ENCODE peak calls at places on chromosomes 2 and 18, in nine cellular contexts. U is uterus, Q is lower leg skin, D is upper lobe of left lung, O is choroid plexus epithelial cell, P is astrocyte of the cerebellum, C is psoas muscle, H is fibroblast of lung, X is PC-9. A is an unnamed sample.

GRCh38 chr2:70515938-70516337 is 37.7 kb downstream of the TGFA start:
- DNase-seq in X (no peak), C (no peak), H (no peak), O (no peak), D (no peak), P (no peak), U (no peak), Q (peak), A (no peak)

GRCh38 chr2:230902180-230902899 is 22.7 kb downstream of the GPR55 start:
- DNase-seq in P (peak), O (peak), D (no peak), X (peak), Q (peak), H (peak), C (no peak), U (no peak), A (peak)

GRCh38 chr2:88099798-88100488 is 27.9 kb downstream of the FABP1 start:
- DNase-seq in P (no peak), O (peak), X (peak), D (no peak), C (peak), H (no peak), Q (no peak), U (no peak), A (no peak)

GRCh38 chr2:54348672-54349071 is 92.6 kb upstream of the TSPYL6 start:
- DNase-seq in Q (no peak), H (peak), X (no peak), D (no peak), P (peak), C (no peak), U (no peak), O (peak), A (no peak)

GRCh38 chr2:172282944-172283343 is 144.4 kb upstream of the ITGA6 start:
- DNase-seq in P (peak), H (peak), O (peak), D (no peak), Q (no peak), X (no peak), C (no peak), U (no peak), A (peak)

GRCh38 chr2:224104668-224105386 is 65.7 kb upstream of the SERPINE2 start:
- DNase-seq in U (no peak), X (no peak), C (no peak), H (peak), D (no peak), Q (no peak), P (no peak), O (no peak), A (no peak)

GRCh38 chr18:75070625-75071483 is 138.1 kb downstream of the PTGR3 start:
- DNase-seq in O (peak), D (no peak), Q (peak), P (peak), C (no peak), U (no peak), H (peak), X (peak), A (peak)

GRCh38 chr2:130261970-130262760 is 63.9 kb upstream of the TUBA3E start:
- DNase-seq in U (peak), X (peak), P (no peak), C (no peak), D (no peak), Q (no peak), O (peak), H (no peak), A (no peak)

GRCh38 chr18:57533399-57533884 is 53.1 kb downstream of the FECH start:
- DNase-seq in X (no peak), C (no peak), Q (no peak), P (no peak), U (no peak), D (no peak), O (peak), H (no peak), A (no peak)

GRCh38 chr2:219820767-219821166 is 193.3 kb downstream of the SLC4A3 start:
- DNase-seq in Q (no peak), P (no peak), H (no peak), D (no peak), X (no peak), U (no peak), C (no peak), O (no peak), A (no peak)

GRCh38 chr2:236309669-236310029 is 45.4 kb upstream of the ASB18 start:
- DNase-seq in U (no peak), Q (no peak), C (no peak), D (no peak), H (peak), P (peak), X (peak), O (peak), A (no peak)

GRCh38 chr2:40103163-40103562 is 324.1 kb upstream of the THUMPD2 start:
- DNase-seq in O (peak), U (no peak), C (no peak), X (peak), H (peak), P (no peak), Q (no peak), D (no peak), A (no peak)

GRCh38 chr2:65530547-65531320 is 98.3 kb upstream of the SPRED2 start:
- DNase-seq in Q (peak), H (peak), D (no peak), U (no peak), C (no peak), O (peak), X (no peak), P (no peak), A (no peak)

GRCh38 chr2:36455788-36456187 is 100.2 kb downstream of the CRIM1 start:
- DNase-seq in U (no peak), P (no peak), C (no peak), O (peak), X (no peak), Q (no peak), H (peak), D (no peak), A (no peak)

GRCh38 chr2:3527886-3528785 is 8.8 kb upstream of the ADI1 start:
- DNase-seq in P (no peak), O (no peak), U (no peak), Q (no peak), C (no peak), D (peak), X (no peak), H (no peak), A (no peak)

GRCh38 chr2:98463081-98463481 is 18.4 kb downstream of the INPP4A start:
- DNase-seq in P (no peak), H (no peak), U (no peak), C (no peak), Q (peak), D (no peak), X (no peak), O (no peak), A (no peak)

GRCh38 chr2:164205347-164205746 is 415.9 kb downstream of the GRB14 start:
- DNase-seq in D (no peak), U (no peak), P (peak), O (peak), H (peak), C (no peak), X (peak), Q (no peak), A (peak)

GRCh38 chr2:187206071-187206470 is 242.0 kb downstream of the CALCRL start:
- DNase-seq in P (no peak), O (no peak), X (no peak), H (no peak), C (no peak), U (no peak), Q (no peak), D (no peak), A (no peak)

GRCh38 chr2:217289909-217290283 is 430.0 kb upstream of the TNP1 start:
- DNase-seq in U (no peak), Q (no peak), D (no peak), X (peak), P (no peak), H (peak), O (no peak), C (no peak), A (no peak)

GRCh38 chr18:63882333-63883141 is 5.0 kb upstream of the SERPINB2 start:
- DNase-seq in H (peak), Q (no peak), C (no peak), X (peak), D (no peak), O (peak), U (no peak), P (peak), A (no peak)

GRCh38 chr2:163664610-163665009 is 71.2 kb downstream of the FIGN start:
- DNase-seq in O (peak), D (no peak), X (no peak), H (peak), Q (no peak), P (no peak), U (no peak), C (no peak), A (peak)

GRCh38 chr18:70423988-70424387 is 135.1 kb downstream of the SOCS6 start:
- DNase-seq in C (no peak), U (no peak), H (peak), P (peak), O (no peak), Q (no peak), X (peak), D (no peak), A (no peak)

GRCh38 chr18:42330296-42330695 is 375.3 kb downstream of the PIK3C3 start:
- DNase-seq in H (peak), D (no peak), P (no peak), O (no peak), X (no peak), C (no peak), Q (no peak), U (no peak), A (no peak)

GRCh38 chr2:174873457-174873856 is 109.2 kb upstream of the CHRNA1 start:
- DNase-seq in H (peak), O (peak), Q (no peak), U (no peak), P (peak), D (no peak), X (no peak), C (no peak), A (no peak)

GRCh38 chr18:10085405-10085804 is 171.6 kb downstream of the VAPA start:
- DNase-seq in X (no peak), H (peak), P (no peak), O (peak), U (no peak), D (no peak), C (no peak), Q (peak), A (peak)

GRCh38 chr2:44942304-44943030 is 965 bp downstream of the SIX3 start:
- DNase-seq in O (no peak), U (no peak), H (no peak), X (no peak), D (peak), C (no peak), P (no peak), Q (no peak), A (no peak)

GRCh38 chr2:46248171-46248570 is 49.0 kb upstream of the EPAS1 start:
- DNase-seq in C (no peak), X (no peak), P (no peak), U (no peak), O (peak), D (no peak), Q (no peak), H (no peak), A (no peak)

GRCh38 chr2:127199223-127199622 is 20.9 kb downstream of the CYP27C1 start:
- DNase-seq in C (no peak), P (no peak), O (no peak), X (no peak), H (no peak), D (no peak), Q (no peak), U (no peak), A (no peak)

GRCh38 chr2:127205211-127206140 is 14.6 kb downstream of the CYP27C1 start:
- DNase-seq in X (no peak), P (no peak), C (no peak), Q (no peak), U (no peak), H (no peak), D (no peak), O (no peak), A (no peak)

GRCh38 chr2:127197475-127198385 is 22.4 kb downstream of the CYP27C1 start:
- DNase-seq in U (no peak), O (peak), Q (no peak), X (peak), C (peak), H (peak), D (peak), P (no peak), A (no peak)

GRCh38 chr2:127200962-127201361 is 19.1 kb downstream of the CYP27C1 start:
- DNase-seq in H (no peak), O (no peak), Q (no peak), X (no peak), P (no peak), C (no peak), D (no peak), U (no peak), A (no peak)

GRCh38 chr2:127201452-127201851 is 18.6 kb downstream of the CYP27C1 start:
- DNase-seq in H (no peak), C (no peak), D (no peak), Q (no peak), O (no peak), P (no peak), U (no peak), X (no peak), A (no peak)
- TF ChIP-seq CTCF in H (no peak), C (no peak), D (no peak), Q (no peak), O (no peak), P (peak), U (no peak), X (no peak), A (no peak)

DNA sequence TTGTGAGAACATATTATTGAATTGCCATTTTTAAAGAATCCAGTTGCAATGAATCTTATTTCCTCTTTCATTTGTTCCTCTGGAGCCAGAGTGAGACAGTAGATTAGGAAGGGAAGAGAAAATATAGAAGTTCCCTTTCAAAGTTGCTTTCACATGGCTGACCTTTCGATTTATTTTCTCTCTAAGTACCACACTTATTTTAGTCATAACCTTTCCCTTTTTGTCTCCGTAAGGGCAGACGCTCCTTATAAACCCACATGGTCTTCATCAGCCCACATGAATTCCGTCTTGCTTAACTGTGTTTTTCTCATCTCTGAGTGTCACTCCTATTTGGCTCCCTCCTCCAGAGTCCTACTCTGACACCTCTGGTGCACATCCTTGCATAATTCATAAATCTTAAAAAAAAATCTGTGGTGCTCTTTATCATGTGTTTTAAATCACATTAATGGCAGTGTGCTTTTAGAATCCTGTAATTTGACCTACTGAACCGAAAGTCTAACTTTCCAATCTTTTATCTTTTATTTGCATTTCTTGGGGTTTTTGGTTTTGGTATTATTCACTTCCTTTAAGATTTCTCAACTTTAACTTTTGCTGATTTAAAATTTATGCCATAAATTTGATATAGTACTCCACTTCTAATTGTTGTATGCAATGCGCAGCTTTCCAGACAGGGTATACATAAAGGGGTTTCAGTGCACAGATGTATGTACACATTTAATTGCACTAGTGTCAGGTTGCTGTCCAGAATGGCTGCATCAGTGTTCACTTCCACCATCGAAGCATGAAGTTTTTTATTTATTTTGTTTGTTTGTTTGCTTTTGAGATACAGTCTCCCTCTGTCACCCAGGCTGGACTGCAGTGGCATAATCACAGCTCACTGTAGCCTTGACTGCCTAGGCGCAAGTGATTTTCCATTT is 38.6 kb upstream of the ZNF396 start:
- DNase-seq in Q (no peak), O (peak), P (no peak), C (no peak), X (no peak), D (no peak), H (peak), U (no peak), A (no peak)
- H3K4me3 ChIP-seq in Q (no peak), O (peak), P (no peak), C (no peak), X (no peak), D (no peak), H (no peak), U (no peak), A (no peak)

GRCh38 chr2:96137611-96138129 is 632 bp downstream of the ASTL start:
- DNase-seq in O (no peak), Q (no peak), P (no peak), X (no peak), D (no peak), H (no peak), C (peak), U (no peak), A (no peak)

GRCh38 chr2:96140941-96141623 is 2.8 kb upstream of the ASTL start:
- DNase-seq in D (no peak), C (peak), O (no peak), X (no peak), Q (no peak), H (no peak), P (no peak), U (no peak), A (no peak)

GRCh38 chr2:96138146-96139145 is at the start of gene ASTL:
- DNase-seq in O (peak), X (peak), H (peak), C (peak), U (no peak), D (peak), Q (no peak), P (no peak), A (no peak)

GRCh38 chr2:96136123-96136720 is 2.1 kb downstream of the ASTL start:
- DNase-seq in D (no peak), X (peak), C (peak), U (no peak), Q (no peak), P (no peak), O (no peak), H (no peak), A (no peak)

GRCh38 chr2:96139181-96139758 is 968 bp upstream of the ASTL start:
- DNase-seq in U (no peak), D (no peak), H (no peak), C (no peak), X (no peak), Q (no peak), P (no peak), O (no peak), A (no peak)
- TF ChIP-seq CTCF in U (no peak), D (no peak), H (no peak), C (no peak), X (no peak), Q (no peak), P (no peak), O (no peak), A (no peak)

GRCh38 chr18:33579868-33580205 is 1.8 kb downstream of the ASXL3 start:
- DNase-seq in U (no peak), C (no peak), X (no peak), P (no peak), D (no peak), Q (no peak), H (no peak), O (no peak), A (no peak)
- H3K4me3 ChIP-seq in U (no peak), C (no peak), X (no peak), P (peak), D (peak), Q (no peak), H (no peak), O (no peak), A (no peak)

GRCh38 chr2:196851068-196851467 is 41.9 kb upstream of the C2orf66 start:
- DNase-seq in D (no peak), Q (no peak), H (peak), O (peak), X (no peak), C (no peak), P (no peak), U (no peak), A (no peak)

GRCh38 chr2:196853301-196854087 is 44.3 kb upstream of the C2orf66 start:
- DNase-seq in Q (no peak), D (no peak), O (no peak), X (no peak), C (no peak), U (no peak), P (no peak), H (no peak), A (no peak)

GRCh38 chr2:196845371-196845770 is 36.2 kb upstream of the C2orf66 start:
- DNase-seq in U (no peak), O (no peak), H (no peak), X (no peak), C (no peak), P (no peak), D (no peak), Q (no peak), A (no peak)

GRCh38 chr2:196846295-196846694 is 37.1 kb upstream of the C2orf66 start:
- DNase-seq in C (no peak), H (no peak), Q (no peak), U (no peak), P (no peak), X (no peak), O (no peak), D (no peak), A (no peak)

GRCh38 chr2:196849895-196850294 is 40.7 kb upstream of the C2orf66 start:
- DNase-seq in O (peak), U (no peak), H (peak), X (peak), D (no peak), P (peak), Q (no peak), C (no peak), A (no peak)
- TF ChIP-seq CTCF in O (peak), U (no peak), H (peak), X (peak), D (no peak), P (peak), Q (no peak), C (no peak), A (peak)

GRCh38 chr2:72236445-72237067 is 88.9 kb upstream of the CYP26B1 start:
- DNase-seq in D (no peak), O (peak), X (peak), C (no peak), U (no peak), H (peak), P (peak), Q (no peak), A (peak)
- H3K4me3 ChIP-seq in D (no peak), O (no peak), X (no peak), C (no peak), U (no peak), H (no peak), P (no peak), Q (no peak), A (no peak)

DNA sequence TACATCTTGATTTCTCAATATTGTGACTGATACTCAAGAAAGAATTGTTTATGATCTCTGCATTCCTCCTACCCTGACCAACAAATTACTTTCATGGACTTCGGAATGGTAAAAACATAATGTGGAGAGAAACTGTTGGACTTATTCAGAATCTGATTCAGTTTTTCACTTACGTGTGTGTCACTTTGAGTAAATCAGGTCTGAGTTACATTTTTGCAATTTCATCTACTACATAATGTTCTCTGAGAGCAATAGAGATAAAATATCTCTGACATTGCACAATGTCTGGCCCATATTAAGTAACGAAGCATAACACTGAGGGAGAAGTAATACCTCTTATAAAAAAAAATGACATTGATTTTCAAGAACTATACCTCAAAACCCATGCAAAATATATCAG is 1337.9 kb upstream of the CHAC2 start:
- DNase-seq in X (no peak), Q (no peak), P (no peak), H (no peak), U (no peak), O (peak), D (no peak), C (no peak), A (no peak)
- TF ChIP-seq CTCF in X (no peak), Q (no peak), P (no peak), H (no peak), U (no peak), O (no peak), D (no peak), C (no peak), A (no peak)

DNA sequence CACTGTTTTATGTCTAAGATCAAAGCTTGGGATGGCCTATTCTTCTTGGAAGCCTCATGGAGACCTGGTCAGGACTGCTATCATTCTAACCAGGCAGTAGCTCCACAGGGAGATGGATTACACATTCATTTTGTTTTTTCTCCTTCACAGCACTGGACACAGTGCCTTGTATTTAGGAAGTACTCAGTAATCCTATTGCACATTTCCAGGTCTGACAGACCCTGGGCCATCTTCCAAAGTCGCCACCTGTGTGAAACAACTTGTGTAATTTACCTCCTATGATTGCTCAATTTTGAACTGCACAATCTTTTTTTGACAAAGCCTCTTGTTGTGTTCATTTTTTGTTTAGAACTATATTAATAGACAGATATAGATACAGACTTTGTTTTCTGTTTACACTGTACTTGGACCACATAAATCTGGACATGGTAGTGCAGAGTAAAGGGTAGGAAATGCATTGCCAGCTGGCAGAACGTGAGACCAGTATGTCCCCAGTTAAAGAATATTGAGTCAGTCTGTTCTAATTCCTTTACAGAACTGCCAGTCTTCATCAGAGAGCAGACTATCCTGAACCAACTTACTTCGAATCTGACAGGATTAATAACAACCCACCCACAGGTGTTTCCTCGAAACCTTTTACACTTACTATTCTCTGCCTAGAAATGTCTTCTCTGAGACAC is 277.8 kb upstream of the CYRIA start:
- DNase-seq in Q (no peak), H (no peak), O (no peak), D (no peak), C (no peak), X (no peak), U (peak), P (no peak), A (no peak)
- H3K4me3 ChIP-seq in Q (no peak), H (no peak), O (no peak), D (no peak), C (no peak), X (no peak), U (no peak), P (no peak), A (no peak)

A was measured in HFF-Myc.